ENCODE peak calls at places on chromosome 7, in five cellular contexts. I is prostate gland, H is hepatocyte, T is tibial nerve, X is HL-60. P is an unnamed sample. For H3K27me3, the result is how much of the 10 kb centered on the place peaks cover.

GRCh38 chr7:91043181-91043580 is 221.1 kb upstream of the FZD1 start:
- DNase-seq in H (no peak), I (no peak), T (no peak), X (no peak), P (no peak)

GRCh38 chr7:43211276-43211675 is 98.8 kb downstream of the HECW1 start:
- DNase-seq in H (no peak), T (no peak), X (no peak), I (no peak), P (peak)

GRCh38 chr7:79137942-79138341 is 315.5 kb downstream of the MAGI2 start:
- DNase-seq in I (no peak), T (no peak), X (no peak), H (no peak), P (no peak)

GRCh38 chr7:36787933-36788378 is 63.7 kb upstream of the AOAH start:
- DNase-seq in H (no peak), I (no peak), T (no peak), X (no peak), P (no peak)

GRCh38 chr7:107972075-107972482 is 30.9 kb downstream of the LAMB1 start:
- DNase-seq in H (peak), T (no peak), X (no peak), I (no peak), P (peak)

GRCh38 chr7:25906003-25906402 is 246.0 kb upstream of the NFE2L3 start:
- DNase-seq in X (no peak), T (no peak), I (no peak), H (no peak), P (no peak)

GRCh38 chr7:102146122-102146521 is 140.5 kb upstream of the SH2B2 start:
- DNase-seq in T (no peak), X (no peak), H (no peak), I (no peak), P (no peak)

GRCh38 chr7:22114440-22114981 is 168.8 kb upstream of the CDCA7L start:
- DNase-seq in T (no peak), X (no peak), H (no peak), I (no peak), P (no peak)

GRCh38 chr7:79293655-79294142 is 159.8 kb downstream of the MAGI2 start:
- DNase-seq in X (no peak), T (no peak), I (no peak), H (peak), P (peak)

GRCh38 chr7:159005618-159006017 is 139.0 kb downstream of the VIPR2 start:
- DNase-seq in T (no peak), I (no peak), X (no peak), H (no peak), P (no peak)

GRCh38 chr7:105346138-105346537 is 42.6 kb downstream of the SRPK2 start:
- DNase-seq in I (no peak), T (no peak), X (no peak), H (no peak), P (no peak)
- TF ChIP-seq CTCF in I (no peak), T (no peak), X (no peak), H (no peak), P (no peak)

DNA sequence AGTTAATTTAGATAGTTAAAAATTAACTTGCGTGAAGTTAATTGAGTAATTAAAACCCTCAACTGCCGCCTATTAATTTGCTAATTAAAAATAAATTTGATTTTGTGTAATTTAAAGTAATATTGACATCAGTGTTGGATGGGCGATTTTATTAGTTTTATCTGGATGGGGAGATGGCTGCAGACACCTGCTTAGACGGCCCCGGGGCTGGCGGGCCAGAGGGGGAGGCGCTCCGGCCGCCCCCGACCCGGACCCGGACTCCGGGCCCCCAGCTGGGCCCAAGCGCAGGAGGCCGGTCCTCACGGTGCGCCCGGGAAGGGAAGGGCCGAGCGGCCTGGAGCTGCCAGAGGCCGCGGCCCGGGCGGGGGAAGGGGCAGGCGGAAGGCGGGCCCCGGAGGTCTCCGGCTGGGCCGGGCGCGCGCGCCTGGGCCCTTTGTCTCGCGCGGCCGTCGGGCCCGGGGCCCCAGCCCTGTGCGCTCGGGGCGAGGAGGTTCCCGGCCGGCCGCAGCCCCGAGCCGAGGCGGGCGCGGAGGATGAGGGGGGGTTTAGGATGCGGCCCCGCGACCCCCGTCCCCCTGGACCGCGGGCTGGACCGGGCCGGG is 3.2 kb upstream of the UNCX start:
- DNase-seq in T (no peak), I (no peak), H (no peak), X (no peak), P (no peak)
- H3K27me3 ChIP-seq in T (half or more), I (half or more), H (half or more), X (half or more), P (half or more)

GRCh38 chr7:47100815-47101435 is 481.0 kb downstream of the TNS3 start:
- DNase-seq in H (peak), I (no peak), X (peak), T (no peak), P (peak)
- TF ChIP-seq CTCF in H (peak), I (peak), X (peak), T (no peak), P (peak)

DNA sequence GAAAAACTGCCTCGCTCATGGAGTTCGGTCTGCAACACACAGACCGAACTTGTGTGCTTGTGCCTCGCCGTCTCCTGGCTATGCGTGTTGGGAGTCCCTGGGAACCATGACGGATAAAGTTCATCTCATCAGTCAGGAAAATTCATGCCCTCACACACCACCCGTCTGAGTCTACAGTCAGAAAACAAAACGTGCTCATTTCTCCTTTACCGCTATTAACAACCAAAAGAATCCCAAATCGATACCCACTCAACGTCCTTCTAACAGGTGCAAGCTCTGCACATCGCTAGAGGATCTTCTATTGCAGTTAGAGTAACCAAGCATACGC is 13.6 kb downstream of the CNPY1 start:
- DNase-seq in I (no peak), T (no peak), X (no peak), H (no peak), P (no peak)
- H3K27me3 ChIP-seq in I (under half), T (half or more), X (under half), H (half or more), P (under half)

GRCh38 chr7:5689716-5690115 is 91.7 kb downstream of the RNF216 start:
- DNase-seq in I (no peak), X (no peak), H (no peak), T (no peak), P (no peak)
- TF ChIP-seq CTCF in I (no peak), X (no peak), H (no peak), T (no peak), P (no peak)

DNA sequence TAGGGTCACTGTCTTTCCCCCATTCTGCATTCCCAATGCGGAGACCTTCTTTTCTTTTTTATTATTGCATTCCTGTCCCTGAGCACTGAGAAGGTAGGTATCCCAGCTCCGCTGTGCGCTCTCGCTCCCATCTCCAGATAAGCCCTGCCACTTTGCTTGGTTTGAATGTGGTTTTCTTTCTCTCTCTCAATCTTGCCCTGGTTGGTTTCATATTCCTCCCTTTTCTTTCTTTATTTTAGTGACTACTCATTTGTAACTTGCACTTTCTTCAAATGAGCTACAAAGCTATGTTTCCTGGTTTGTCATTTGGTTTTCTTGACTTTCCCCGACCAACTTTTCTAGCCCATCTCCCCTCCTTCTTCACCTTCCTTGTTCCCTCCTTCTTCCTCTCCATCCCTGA is 29.0 kb upstream of the HSPB1 start:
- DNase-seq in T (no peak), X (no peak), H (no peak), I (no peak), P (no peak)
- H3K27me3 ChIP-seq in T (half or more), X (under half), H (half or more), I (under half), P (under half)

GRCh38 chr7:14303536-14303935 is 314.1 kb upstream of the ETV1 start:
- DNase-seq in H (peak), I (no peak), T (no peak), X (no peak), P (no peak)

GRCh38 chr7:14309432-14309831 is 320.0 kb upstream of the ETV1 start:
- DNase-seq in X (no peak), H (no peak), T (no peak), I (no peak), P (no peak)

GRCh38 chr7:14305233-14305866 is 315.9 kb upstream of the ETV1 start:
- DNase-seq in T (no peak), I (no peak), H (no peak), X (no peak), P (no peak)
- TF ChIP-seq CTCF in T (no peak), I (no peak), H (no peak), X (no peak), P (no peak)

P was measured in bronchial epithelial cell.